ENCODE peak calls at places on chromosome 13, in seven cellular contexts. One of them, this sample, is unnamed.

GRCh38 chr13:51997641-51998330 is 13.5 kb downstream of the ATP7B start:
- DNase-seq in IMR-90: no peak
- DNase-seq in BJ: no peak
- DNase-seq in brain microvascular endothelial cell: no peak
- DNase-seq in left ventricle myocardium inferior: no peak
- DNase-seq in kidney epithelial cell: no peak
- DNase-seq in mucosa of descending colon: no peak
- DNase-seq in this sample: no peak

GRCh38 chr13:112715715-112716460 is 26.1 kb downstream of the ATP11A start:
- DNase-seq in IMR-90: no peak
- DNase-seq in BJ: no peak
- DNase-seq in brain microvascular endothelial cell: no peak
- DNase-seq in left ventricle myocardium inferior: no peak
- DNase-seq in kidney epithelial cell: no peak
- DNase-seq in mucosa of descending colon: no peak
- DNase-seq in this sample: no peak

GRCh38 chr13:35552172-35552844 is 75.8 kb upstream of the MAB21L1 start:
- DNase-seq in IMR-90: peak
- DNase-seq in BJ: no peak
- DNase-seq in brain microvascular endothelial cell: no peak
- DNase-seq in left ventricle myocardium inferior: no peak
- DNase-seq in kidney epithelial cell: no peak
- DNase-seq in mucosa of descending colon: no peak
- DNase-seq in this sample: peak

GRCh38 chr13:41645313-41645712 is 188.0 kb downstream of the RGCC start:
- DNase-seq in IMR-90: peak
- DNase-seq in BJ: peak
- DNase-seq in brain microvascular endothelial cell: peak
- DNase-seq in left ventricle myocardium inferior: no peak
- DNase-seq in kidney epithelial cell: peak
- DNase-seq in mucosa of descending colon: no peak
- DNase-seq in this sample: peak

GRCh38 chr13:41053384-41053826 is 7.9 kb upstream of the WBP4 start:
- DNase-seq in IMR-90: peak
- DNase-seq in BJ: peak
- DNase-seq in brain microvascular endothelial cell: no peak
- DNase-seq in left ventricle myocardium inferior: no peak
- DNase-seq in kidney epithelial cell: no peak
- DNase-seq in mucosa of descending colon: no peak
- DNase-seq in this sample: peak

GRCh38 chr13:65653548-65654078 is 1576.5 kb downstream of the PCDH9 start:
- DNase-seq in IMR-90: no peak
- DNase-seq in BJ: no peak
- DNase-seq in brain microvascular endothelial cell: no peak
- DNase-seq in left ventricle myocardium inferior: no peak
- DNase-seq in kidney epithelial cell: no peak
- DNase-seq in mucosa of descending colon: no peak
- DNase-seq in this sample: no peak

GRCh38 chr13:40191186-40191980 is 475.1 kb downstream of the FOXO1 start:
- DNase-seq in IMR-90: no peak
- DNase-seq in BJ: no peak
- DNase-seq in brain microvascular endothelial cell: peak
- DNase-seq in left ventricle myocardium inferior: no peak
- DNase-seq in kidney epithelial cell: no peak
- DNase-seq in mucosa of descending colon: no peak
- DNase-seq in this sample: no peak

GRCh38 chr13:105773887-105774538 is 761.4 kb downstream of the EFNB2 start:
- DNase-seq in IMR-90: peak
- DNase-seq in BJ: no peak
- DNase-seq in brain microvascular endothelial cell: peak
- DNase-seq in left ventricle myocardium inferior: no peak
- DNase-seq in kidney epithelial cell: peak
- DNase-seq in mucosa of descending colon: no peak
- DNase-seq in this sample: no peak

GRCh38 chr13:21911916-21912315 is 241.0 kb downstream of the FGF9 start:
- DNase-seq in IMR-90: no peak
- DNase-seq in BJ: no peak
- DNase-seq in brain microvascular endothelial cell: no peak
- DNase-seq in left ventricle myocardium inferior: no peak
- DNase-seq in kidney epithelial cell: no peak
- DNase-seq in mucosa of descending colon: no peak
- DNase-seq in this sample: no peak

GRCh38 chr13:23488442-23488841 is 54.9 kb upstream of the SACS start:
- DNase-seq in IMR-90: peak
- DNase-seq in BJ: no peak
- DNase-seq in brain microvascular endothelial cell: peak
- DNase-seq in left ventricle myocardium inferior: no peak
- DNase-seq in kidney epithelial cell: no peak
- DNase-seq in mucosa of descending colon: no peak
- DNase-seq in this sample: no peak

GRCh38 chr13:110965038-110965754 is 50.3 kb upstream of the ANKRD10 start:
- DNase-seq in IMR-90: peak
- DNase-seq in BJ: peak
- DNase-seq in brain microvascular endothelial cell: peak
- DNase-seq in left ventricle myocardium inferior: no peak
- DNase-seq in kidney epithelial cell: peak
- DNase-seq in mucosa of descending colon: no peak
- DNase-seq in this sample: peak

GRCh38 chr13:111897846-111898215 is 169.1 kb upstream of the SOX1 start:
- DNase-seq in IMR-90: no peak
- DNase-seq in BJ: no peak
- DNase-seq in brain microvascular endothelial cell: no peak
- DNase-seq in left ventricle myocardium inferior: no peak
- DNase-seq in kidney epithelial cell: no peak
- DNase-seq in mucosa of descending colon: no peak
- DNase-seq in this sample: no peak

GRCh38 chr13:94731028-94731427 is 18.7 kb upstream of the SOX21 start:
- DNase-seq in IMR-90: no peak
- DNase-seq in BJ: no peak
- DNase-seq in brain microvascular endothelial cell: no peak
- DNase-seq in left ventricle myocardium inferior: no peak
- DNase-seq in kidney epithelial cell: no peak
- DNase-seq in mucosa of descending colon: no peak
- DNase-seq in this sample: no peak

GRCh38 chr13:29886446-29886845 is 36.0 kb upstream of the UBL3 start:
- DNase-seq in IMR-90: no peak
- DNase-seq in BJ: no peak
- DNase-seq in brain microvascular endothelial cell: no peak
- DNase-seq in left ventricle myocardium inferior: no peak
- DNase-seq in kidney epithelial cell: no peak
- DNase-seq in mucosa of descending colon: no peak
- DNase-seq in this sample: no peak

GRCh38 chr13:101155920-101156319 is 260.4 kb downstream of the NALCN start:
- DNase-seq in IMR-90: no peak
- DNase-seq in BJ: no peak
- DNase-seq in brain microvascular endothelial cell: no peak
- DNase-seq in left ventricle myocardium inferior: no peak
- DNase-seq in kidney epithelial cell: no peak
- DNase-seq in mucosa of descending colon: no peak
- DNase-seq in this sample: no peak

GRCh38 chr13:82506805-82507404 is 1375.4 kb downstream of the SLITRK1 start:
- DNase-seq in IMR-90: no peak
- DNase-seq in BJ: no peak
- DNase-seq in brain microvascular endothelial cell: no peak
- DNase-seq in left ventricle myocardium inferior: no peak
- DNase-seq in kidney epithelial cell: no peak
- DNase-seq in mucosa of descending colon: no peak
- DNase-seq in this sample: no peak

GRCh38 chr13:99969934-99970760 is 1.4 kb downstream of the ZIC5 start:
- DNase-seq in IMR-90: no peak
- DNase-seq in BJ: no peak
- DNase-seq in brain microvascular endothelial cell: no peak
- DNase-seq in left ventricle myocardium inferior: no peak
- DNase-seq in kidney epithelial cell: no peak
- DNase-seq in mucosa of descending colon: no peak
- DNase-seq in this sample: no peak

GRCh38 chr13:30026093-30026492 is 175.7 kb upstream of the UBL3 start:
- DNase-seq in IMR-90: peak
- DNase-seq in BJ: peak
- DNase-seq in brain microvascular endothelial cell: peak
- DNase-seq in left ventricle myocardium inferior: no peak
- DNase-seq in kidney epithelial cell: no peak
- DNase-seq in mucosa of descending colon: no peak
- DNase-seq in this sample: peak

GRCh38 chr13:44396295-44396962 is 22.8 kb downstream of the SERP2 start:
- DNase-seq in IMR-90: no peak
- DNase-seq in BJ: no peak
- DNase-seq in brain microvascular endothelial cell: no peak
- DNase-seq in left ventricle myocardium inferior: no peak
- DNase-seq in kidney epithelial cell: peak
- DNase-seq in mucosa of descending colon: no peak
- DNase-seq in this sample: no peak

GRCh38 chr13:30429721-30430694 is 7.7 kb downstream of the UBE2L5 start:
- DNase-seq in IMR-90: peak
- DNase-seq in BJ: peak
- DNase-seq in brain microvascular endothelial cell: peak
- DNase-seq in left ventricle myocardium inferior: no peak
- DNase-seq in kidney epithelial cell: peak
- DNase-seq in mucosa of descending colon: no peak
- DNase-seq in this sample: peak

DNA sequence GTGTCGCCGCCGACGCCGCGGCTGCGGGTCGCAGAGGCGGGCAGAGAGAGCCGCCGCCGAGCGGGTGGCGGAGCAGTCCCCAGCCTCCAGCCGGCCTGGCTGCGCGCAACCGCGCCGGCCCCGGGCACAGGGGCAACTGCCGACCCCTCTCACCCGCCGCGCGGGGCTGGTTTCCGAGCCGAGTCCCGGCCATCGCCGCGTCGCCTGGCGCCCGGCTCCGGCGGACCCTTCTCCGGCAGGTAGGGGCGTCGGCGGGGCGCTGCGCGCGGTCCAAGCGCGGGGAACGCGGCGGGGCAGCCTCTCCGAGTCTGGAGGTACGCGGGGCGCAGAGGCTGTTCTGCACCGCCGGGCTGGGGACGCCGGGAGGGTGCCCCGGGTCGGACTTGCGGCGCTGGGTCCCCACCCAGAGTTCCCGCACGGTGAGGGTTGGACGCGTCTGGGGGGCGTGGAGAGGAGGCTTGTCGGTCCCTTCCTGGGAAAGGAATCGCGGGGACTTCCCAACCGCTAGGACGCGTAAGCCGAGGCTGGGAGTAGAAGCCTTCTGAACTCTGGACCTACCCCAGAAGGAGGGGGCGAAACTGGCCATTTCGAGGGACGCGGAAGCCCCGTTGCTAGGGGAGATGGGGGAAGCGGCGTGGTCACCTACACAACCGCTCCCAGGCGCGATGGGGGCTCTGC is 133.6 kb upstream of the MYO16 start:
- DNase-seq in IMR-90: no peak
- DNase-seq in BJ: no peak
- DNase-seq in brain microvascular endothelial cell: peak
- DNase-seq in left ventricle myocardium inferior: no peak
- DNase-seq in kidney epithelial cell: no peak
- DNase-seq in mucosa of descending colon: no peak
- DNase-seq in this sample: no peak
- H3K4me3 ChIP-seq in IMR-90: no peak
- H3K4me3 ChIP-seq in BJ: no peak
- H3K4me3 ChIP-seq in brain microvascular endothelial cell: peak
- H3K4me3 ChIP-seq in left ventricle myocardium inferior: peak
- H3K4me3 ChIP-seq in kidney epithelial cell: peak
- H3K4me3 ChIP-seq in mucosa of descending colon: no peak
- H3K4me3 ChIP-seq in this sample: no peak

DNA sequence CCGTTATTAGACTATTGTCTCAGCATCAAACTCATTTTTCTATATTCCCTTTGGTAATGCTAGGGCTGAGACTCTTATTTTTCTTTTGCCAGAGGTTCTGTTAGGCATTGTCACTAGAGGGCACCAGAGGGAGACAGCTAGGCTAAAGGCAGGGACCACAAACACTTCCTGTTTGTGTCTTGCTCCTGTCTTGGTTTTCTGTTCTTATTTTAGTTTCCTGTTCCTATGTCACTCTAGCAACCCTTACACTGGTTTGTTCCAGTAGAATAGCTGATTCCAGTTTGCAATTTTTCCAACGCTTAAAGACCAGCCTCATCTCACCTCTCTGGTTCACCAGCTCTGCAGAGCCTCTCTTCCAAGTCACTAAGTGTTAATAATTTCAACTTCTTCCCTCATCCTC is 772.0 kb downstream of the DIAPH3 start:
- DNase-seq in IMR-90: peak
- DNase-seq in BJ: no peak
- DNase-seq in brain microvascular endothelial cell: peak
- DNase-seq in left ventricle myocardium inferior: no peak
- DNase-seq in kidney epithelial cell: no peak
- DNase-seq in mucosa of descending colon: no peak
- DNase-seq in this sample: peak
- TF ChIP-seq CTCF in IMR-90: peak
- TF ChIP-seq CTCF in BJ: peak
- TF ChIP-seq CTCF in brain microvascular endothelial cell: peak
- TF ChIP-seq CTCF in left ventricle myocardium inferior: peak
- TF ChIP-seq CTCF in kidney epithelial cell: peak
- TF ChIP-seq CTCF in mucosa of descending colon: peak
- TF ChIP-seq CTCF in this sample: peak

DNA sequence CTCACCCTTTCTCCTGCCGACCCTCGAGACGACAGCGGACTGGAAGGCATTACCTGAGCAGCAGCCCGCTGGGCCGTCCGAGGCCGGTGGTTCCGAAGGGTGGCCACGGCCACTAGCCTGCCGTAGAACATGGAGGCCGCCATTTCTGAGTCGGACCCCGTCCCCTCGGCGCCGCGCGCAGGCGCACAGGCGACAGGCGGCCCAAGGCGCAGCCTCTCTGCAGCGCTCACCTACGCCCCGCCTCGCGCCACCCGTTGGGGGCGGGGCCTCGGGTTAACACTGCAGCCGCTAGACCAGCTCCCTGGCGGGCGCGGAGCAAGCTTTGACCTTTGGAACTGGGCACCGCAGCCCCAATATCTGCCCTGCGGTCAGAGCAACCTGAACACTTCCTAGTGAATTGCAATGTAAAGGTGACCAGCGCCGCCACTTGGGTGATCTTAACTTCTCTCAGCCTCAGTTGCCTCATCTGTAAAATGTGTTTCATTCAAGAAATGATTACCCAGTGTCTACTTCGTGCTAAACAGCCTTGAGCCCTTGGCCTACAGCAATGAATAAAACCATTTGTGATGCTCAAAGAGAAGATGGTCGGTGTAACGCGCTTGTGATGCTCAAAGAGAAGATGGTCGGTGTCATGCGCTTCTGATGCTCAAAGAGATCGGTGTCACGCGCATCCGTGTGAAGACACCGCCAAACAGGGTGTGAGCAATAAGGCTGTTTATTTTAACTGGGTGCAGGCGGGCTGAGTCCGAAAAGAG is at the start of gene SUCLA2:
- DNase-seq in IMR-90: peak
- DNase-seq in BJ: no peak
- DNase-seq in brain microvascular endothelial cell: peak
- DNase-seq in left ventricle myocardium inferior: peak
- DNase-seq in kidney epithelial cell: peak
- DNase-seq in mucosa of descending colon: peak
- DNase-seq in this sample: peak
- H3K4me3 ChIP-seq in IMR-90: peak
- H3K4me3 ChIP-seq in BJ: peak
- H3K4me3 ChIP-seq in brain microvascular endothelial cell: peak
- H3K4me3 ChIP-seq in left ventricle myocardium inferior: peak
- H3K4me3 ChIP-seq in kidney epithelial cell: peak
- H3K4me3 ChIP-seq in mucosa of descending colon: peak
- H3K4me3 ChIP-seq in this sample: peak

DNA sequence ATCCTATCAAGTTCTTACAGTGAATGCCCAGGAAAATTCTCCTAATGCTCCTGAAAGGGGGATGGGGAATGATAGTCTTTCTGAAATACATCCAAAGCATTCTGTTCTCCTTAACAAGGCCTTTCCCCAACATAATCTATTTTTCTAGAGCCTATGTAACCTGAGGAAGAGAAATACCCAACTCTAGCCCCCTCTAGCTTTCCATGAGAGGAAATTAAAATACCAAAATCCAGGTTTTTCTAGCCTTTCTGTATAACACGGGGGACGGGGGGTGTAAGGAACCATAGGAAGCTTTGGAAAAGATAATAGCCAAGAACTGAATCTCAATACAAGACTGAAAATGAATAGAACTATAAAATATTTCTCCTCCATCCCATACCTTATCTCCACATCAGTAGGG is 815.9 kb downstream of the SLITRK6 start:
- DNase-seq in IMR-90: no peak
- DNase-seq in BJ: no peak
- DNase-seq in brain microvascular endothelial cell: no peak
- DNase-seq in left ventricle myocardium inferior: no peak
- DNase-seq in kidney epithelial cell: no peak
- DNase-seq in mucosa of descending colon: no peak
- DNase-seq in this sample: no peak
- TF ChIP-seq CTCF in IMR-90: no peak
- TF ChIP-seq CTCF in BJ: no peak
- TF ChIP-seq CTCF in brain microvascular endothelial cell: no peak
- TF ChIP-seq CTCF in left ventricle myocardium inferior: no peak
- TF ChIP-seq CTCF in kidney epithelial cell: no peak
- TF ChIP-seq CTCF in mucosa of descending colon: no peak
- TF ChIP-seq CTCF in this sample: no peak

This sample was measured in foreskin fibroblast.